ENCODE peak calls at places on chromosomes 16 and 17, in four cellular contexts. L, J, I and Q are unnamed samples. For H3K79me2, the result is how much of the 10 kb centered on the place peaks cover.

GRCh38 chr17:72943826-72944689 is 148.4 kb downstream of the SLC39A11 start:
- DNase-seq in I (no peak), J (no peak), L (no peak), Q (no peak)

GRCh38 chr16:20894388-20894787 is 5.8 kb downstream of the DCUN1D3 start:
- DNase-seq in I (no peak), L (no peak), J (no peak), Q (no peak)

GRCh38 chr17:2695961-2696760 is 15.4 kb downstream of the CLUH start:
- DNase-seq in I (no peak), J (no peak), L (no peak), Q (no peak)

GRCh38 chr17:67687541-67687940 is 30.2 kb upstream of the NOL11 start:
- DNase-seq in J (no peak), L (no peak), I (no peak), Q (no peak)

GRCh38 chr17:34740936-34741515 is 161.6 kb downstream of the TMEM132E start:
- DNase-seq in I (no peak), J (no peak), L (no peak), Q (no peak)

GRCh38 chr17:61250335-61250890 is 149.2 kb upstream of the TBX2 start:
- DNase-seq in I (no peak), L (no peak), J (no peak), Q (no peak)

GRCh38 chr16:57165923-57166322 is 19.9 kb downstream of the PSME3IP1 start:
- DNase-seq in L (peak), I (no peak), J (no peak), Q (no peak)

GRCh38 chr16:59249049-59249448 is 514.9 kb upstream of the GOT2 start:
- DNase-seq in J (peak), I (no peak), L (no peak), Q (no peak)

GRCh38 chr17:50273654-50274040 is 619 bp upstream of the TMEM92 start:
- DNase-seq in J (no peak), L (no peak), I (no peak), Q (no peak)

GRCh38 chr17:72590882-72591499 is 470.2 kb downstream of the SOX9 start:
- DNase-seq in L (peak), I (no peak), J (no peak), Q (no peak)

GRCh38 chr17:7897773-7898172 is 9.2 kb downstream of the CHD3 start:
- DNase-seq in L (peak), I (no peak), J (no peak), Q (no peak)

GRCh38 chr17:59287887-59288286 is 43.6 kb upstream of the YPEL2 start:
- DNase-seq in L (no peak), I (no peak), J (no peak), Q (no peak)

GRCh38 chr16:11757671-11758545 is 15.3 kb upstream of the TXNDC11 start:
- DNase-seq in J (no peak), L (peak), I (no peak), Q (no peak)

GRCh38 chr17:4747847-4748246 is 8.1 kb upstream of the CXCL16 start:
- DNase-seq in J (no peak), I (no peak), L (no peak), Q (no peak)

GRCh38 chr17:74831442-74832146 is 28.1 kb downstream of the GRIN2C start:
- DNase-seq in I (no peak), J (no peak), L (no peak), Q (no peak)

GRCh38 chr17:4073983-4074830 is 68.6 kb downstream of the ZZEF1 start:
- DNase-seq in L (no peak), J (no peak), I (no peak), Q (peak)

GRCh38 chr17:41917957-41918391 is 777 bp downstream of the ACLY start:
- DNase-seq in L (peak), I (no peak), J (peak), Q (peak)

GRCh38 chr16:73054732-73055481 is 7.0 kb upstream of the ZFHX3 start:
- DNase-seq in L (peak), I (no peak), J (peak), Q (no peak)

GRCh38 chr16:67150058-67150832 is 553 bp downstream of the B3GNT9 start:
- DNase-seq in I (no peak), J (peak), L (no peak), Q (no peak)

GRCh38 chr16:67150833-67151396 is at the start of gene B3GNT9:
- DNase-seq in I (no peak), L (no peak), J (peak), Q (no peak)

GRCh38 chr16:67148656-67149275 is 2.0 kb downstream of the B3GNT9 start:
- DNase-seq in J (no peak), L (no peak), I (no peak), Q (no peak)

GRCh38 chr16:67149276-67150057 is 1.3 kb downstream of the B3GNT9 start:
- DNase-seq in J (peak), I (no peak), L (no peak), Q (no peak)

DNA sequence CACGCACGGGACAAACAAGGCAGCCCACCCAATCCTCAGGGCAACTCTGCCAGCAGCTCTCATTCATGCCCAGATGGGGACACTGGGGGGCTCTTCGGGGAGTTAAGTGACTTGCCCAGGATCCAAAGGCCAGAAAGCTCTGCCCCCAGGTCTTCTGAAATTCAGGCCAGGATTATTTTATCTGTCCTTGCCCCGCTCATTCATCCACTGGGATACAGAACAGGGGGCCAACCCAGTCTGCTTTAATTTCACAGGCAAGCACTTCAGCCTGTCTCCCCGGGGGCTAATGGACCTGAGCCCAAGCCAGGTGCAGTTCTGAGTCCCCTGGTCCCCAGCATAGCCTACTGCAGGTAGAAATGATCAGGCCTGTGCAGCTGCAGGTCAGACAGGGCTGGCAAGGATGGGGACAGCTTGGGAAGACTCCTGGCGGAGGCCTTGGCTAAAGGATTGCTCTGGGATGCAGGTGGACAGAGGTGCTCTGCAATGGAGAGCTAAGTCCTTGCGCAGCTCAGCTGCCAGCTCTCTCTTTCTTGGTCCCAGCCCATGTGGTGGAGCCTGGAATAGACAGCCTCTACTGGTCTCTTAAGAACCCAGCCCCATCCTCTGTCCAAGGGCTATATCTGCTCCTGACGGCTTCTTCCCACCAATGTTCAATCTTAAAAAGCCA is 766 bp upstream of the B3GNT9 start:
- DNase-seq in L (no peak), I (no peak), J (peak), Q (no peak)
- H3K4me2 ChIP-seq in L (peak), I (peak), J (peak), Q (no peak)

DNA sequence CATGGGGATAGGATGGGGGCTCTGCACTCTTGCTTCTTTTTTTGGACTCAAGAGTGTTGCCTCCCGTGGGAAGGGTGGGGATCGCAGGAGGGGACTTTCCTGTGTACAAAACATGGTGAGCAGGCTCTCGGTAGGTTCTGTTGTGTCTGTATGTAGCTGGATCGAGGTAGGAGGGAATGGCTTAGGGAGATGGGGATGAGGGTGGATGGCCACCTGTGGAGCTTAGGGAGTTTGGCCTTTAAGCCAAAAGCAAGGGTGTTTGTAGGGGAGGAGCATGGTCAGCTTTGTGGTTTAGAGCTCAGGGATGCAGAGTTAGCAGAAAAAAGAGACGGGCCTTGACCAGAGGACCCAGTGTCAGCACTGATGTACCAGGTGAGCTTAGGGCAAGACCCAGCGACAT is 11.0 kb upstream of the EDC4 start:
- DNase-seq in J (no peak), I (no peak), L (no peak), Q (no peak)
- H3K79me2 ChIP-seq in J (half or more), I (half or more), L (half or more), Q (half or more)

DNA sequence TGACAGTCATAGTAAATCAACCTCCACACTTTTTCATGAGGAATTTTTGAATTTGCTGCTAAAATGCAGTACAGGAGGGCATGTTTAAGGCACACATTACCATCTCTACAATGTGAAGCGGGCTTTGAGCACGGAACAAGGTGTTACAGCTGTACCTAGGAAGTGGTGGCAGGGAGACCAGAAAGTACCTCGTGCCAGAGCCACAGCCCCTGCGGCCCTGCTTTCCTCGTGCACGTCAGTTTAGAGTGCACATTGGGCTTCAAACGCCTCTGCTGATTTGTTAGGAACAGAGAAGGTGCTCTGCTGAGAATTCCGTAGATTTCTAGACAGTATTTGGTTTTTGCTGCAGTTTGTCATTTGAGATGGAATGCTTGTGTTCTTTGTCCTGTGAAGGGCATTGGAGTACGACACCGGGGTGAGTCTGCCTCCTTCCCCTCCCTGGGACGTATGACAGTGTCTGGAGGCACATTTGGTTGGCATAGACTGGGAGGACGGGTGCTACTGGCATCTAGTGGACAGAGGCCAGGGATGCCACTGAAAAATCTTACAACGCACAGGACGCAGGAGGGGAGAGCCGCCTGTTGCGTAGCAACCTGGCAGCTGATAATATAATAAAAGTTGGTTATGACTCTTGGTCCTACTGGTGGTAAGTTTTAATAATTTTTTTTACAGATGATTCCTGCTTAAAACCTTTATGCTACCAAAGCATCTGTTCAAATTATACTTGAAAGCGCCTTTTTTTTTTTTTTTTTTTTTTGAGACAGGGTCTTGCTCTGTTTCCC is 9.1 kb downstream of the FOXK2 start:
- DNase-seq in L (peak), I (peak), J (no peak), Q (no peak)
- H3K27ac ChIP-seq in L (peak), I (peak), J (peak), Q (no peak)

GRCh38 chr17:27984404-27984803 is 58.1 kb upstream of the NLK start:
- DNase-seq in L (no peak), I (no peak), J (no peak), Q (no peak)

GRCh38 chr17:27985736-27986394 is 56.6 kb upstream of the NLK start:
- DNase-seq in L (no peak), I (no peak), J (no peak), Q (peak)

GRCh38 chr17:27985306-27985705 is 57.2 kb upstream of the NLK start:
- DNase-seq in J (no peak), L (no peak), I (no peak), Q (peak)

GRCh38 chr17:27983853-27984252 is 58.6 kb upstream of the NLK start:
- DNase-seq in J (no peak), I (no peak), L (no peak), Q (no peak)

GRCh38 chr17:27984816-27985215 is 57.7 kb upstream of the NLK start:
- DNase-seq in I (no peak), L (no peak), J (no peak), Q (no peak)
- H3K4me2 ChIP-seq in I (no peak), L (no peak), J (no peak), Q (peak)

DNA sequence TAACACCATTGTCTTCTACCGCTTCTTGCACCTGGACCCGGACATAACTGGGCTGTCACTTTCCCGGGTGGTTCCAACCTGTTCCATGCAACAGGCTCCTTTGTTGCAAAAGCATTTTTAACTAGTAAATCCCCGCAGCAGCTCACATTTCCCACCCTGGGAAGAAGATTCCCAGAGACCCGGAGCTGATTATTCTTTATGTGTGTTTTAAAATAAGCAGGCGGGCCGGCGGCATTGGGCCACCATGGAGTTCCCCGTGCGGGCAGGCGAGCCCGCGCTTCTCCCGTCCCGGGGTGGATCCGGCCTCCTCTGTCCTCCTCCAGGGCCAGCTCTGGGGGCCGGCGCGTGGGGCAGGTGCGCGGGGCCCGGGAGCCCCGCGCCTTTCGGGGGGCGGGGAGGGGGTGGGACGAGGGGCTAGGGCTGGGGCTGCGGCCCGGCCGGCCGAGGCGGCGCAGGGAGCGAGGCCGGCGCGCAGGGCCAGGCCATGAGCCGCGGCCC is 1.6 kb downstream of the CRAMP1 start:
- DNase-seq in J (no peak), L (peak), I (no peak), Q (peak)
- H3K79me2 ChIP-seq in J (half or more), L (half or more), I (half or more), Q (half or more)